ENCODE peak calls at places on chromosomes 12 and 14, in five cellular contexts. X is stimulated activated naive CD8-positive, alpha-beta T cell treated with anti-CD3 and anti-CD28 coated beads, Interleukin-15, Interleukin-2, amounts not matched to agents 100 U/mL and 50 U/mL, for 24 hours; S is HFF-Myc; F is GM12865; H is NCI-H524. Y is an unnamed sample.

GRCh38 chr12:129911437-129912049 is 7.7 kb upstream of the TMEM132D start:
- DNase-seq in X (peak), S (no peak), F (peak), H (peak), Y (no peak)

GRCh38 chr14:58151264-58151700 is 731 bp downstream of the ARMH4 start:
- DNase-seq in X (no peak), S (no peak), F (no peak), H (no peak), Y (no peak)

GRCh38 chr12:131331148-131331750 is 377.5 kb downstream of the ADGRD1 start:
- DNase-seq in X (no peak), S (no peak), F (no peak), H (no peak), Y (no peak)

GRCh38 chr12:103986823-103987222 is 21.2 kb downstream of the TDG start:
- DNase-seq in X (no peak), S (no peak), F (no peak), H (no peak), Y (no peak)

GRCh38 chr14:59028476-59029202 is 159.8 kb upstream of the DAAM1 start:
- DNase-seq in X (peak), S (peak), F (peak), H (peak), Y (no peak)

GRCh38 chr12:89732511-89732910 is 23.9 kb upstream of the ATP2B1 start:
- DNase-seq in X (no peak), S (no peak), F (no peak), H (no peak), Y (no peak)

GRCh38 chr12:112380663-112381420 is 1.4 kb downstream of the HECTD4 start:
- DNase-seq in X (peak), S (no peak), F (no peak), H (no peak), Y (no peak)

GRCh38 chr12:123591702-123592481 is 7.5 kb downstream of the TMED2 start:
- DNase-seq in X (no peak), S (no peak), F (no peak), H (no peak), Y (no peak)

GRCh38 chr14:22200977-22201605 is 387.9 kb downstream of the DAD1 start:
- DNase-seq in X (no peak), S (peak), F (peak), H (no peak), Y (no peak)

GRCh38 chr12:90575995-90576394 is 379.0 kb downstream of the CCER1 start:
- DNase-seq in X (no peak), S (no peak), F (no peak), H (peak), Y (no peak)

GRCh38 chr12:64679487-64679983 is 69.2 kb downstream of the RASSF3 start:
- DNase-seq in X (peak), S (no peak), F (peak), H (no peak), Y (peak)

GRCh38 chr14:106455026-106455425 is 928.6 kb downstream of the TMEM121 start:
- DNase-seq in X (no peak), S (no peak), F (no peak), H (no peak), Y (no peak)

GRCh38 chr14:61140872-61141271 is 140.3 kb downstream of the TMEM30B start:
- DNase-seq in X (no peak), S (peak), F (no peak), H (no peak), Y (no peak)

GRCh38 chr14:52926994-52927393 is 23.9 kb downstream of the FERMT2 start:
- DNase-seq in X (no peak), S (no peak), F (no peak), H (no peak), Y (no peak)

GRCh38 chr12:56931474-56931978 is 2.7 kb downstream of the SDR9C7 start:
- DNase-seq in X (peak), S (peak), F (peak), H (no peak), Y (peak)

GRCh38 chr14:77421241-77421640 is 2.1 kb downstream of the NOXRED1 start:
- DNase-seq in X (no peak), S (no peak), F (no peak), H (no peak), Y (no peak)